ENCODE peak calls at places on chromosomes 3 and 15, in eight cellular contexts. One of them, this sample, is unnamed.

GRCh38 chr3:23764407-23764806 is 41.3 kb upstream of the UBE2E1 start:
- DNase-seq in astrocyte of the spinal cord: no peak
- DNase-seq in RPMI7951: no peak
- DNase-seq in activated T-cell treated with anti-CD3 and anti-CD28 coated beads, Interleukin-2, amount 50 U/mL, for 48 hours: no peak
- DNase-seq in stimulated activated CD8-positive, alpha-beta memory T cell treated with anti-CD3 and anti-CD28 coated beads, Interleukin-7, amount 100 ng/mL, for 24 hours: no peak
- DNase-seq in HTR-8/SVneo: no peak
- DNase-seq in cardiac fibroblast: no peak
- DNase-seq in NCI-H1694: no peak
- DNase-seq in this sample: no peak

GRCh38 chr15:70617076-70617910 is 146.1 kb downstream of the UACA start:
- DNase-seq in RPMI7951: no peak
- DNase-seq in activated T-cell treated with anti-CD3 and anti-CD28 coated beads, Interleukin-2, amount 50 U/mL, for 48 hours: no peak
- DNase-seq in stimulated activated CD8-positive, alpha-beta memory T cell treated with anti-CD3 and anti-CD28 coated beads, Interleukin-7, amount 100 ng/mL, for 24 hours: no peak
- DNase-seq in astrocyte of the spinal cord: no peak
- DNase-seq in NCI-H1694: no peak
- DNase-seq in cardiac fibroblast: peak
- DNase-seq in HTR-8/SVneo: peak
- DNase-seq in this sample: no peak

GRCh38 chr3:175255698-175256097 is 396.6 kb downstream of the NAALADL2 start:
- DNase-seq in stimulated activated CD8-positive, alpha-beta memory T cell treated with anti-CD3 and anti-CD28 coated beads, Interleukin-7, amount 100 ng/mL, for 24 hours: no peak
- DNase-seq in activated T-cell treated with anti-CD3 and anti-CD28 coated beads, Interleukin-2, amount 50 U/mL, for 48 hours: no peak
- DNase-seq in cardiac fibroblast: peak
- DNase-seq in HTR-8/SVneo: no peak
- DNase-seq in NCI-H1694: no peak
- DNase-seq in astrocyte of the spinal cord: peak
- DNase-seq in RPMI7951: peak
- DNase-seq in this sample: no peak

GRCh38 chr3:46019707-46020106 is 7.6 kb downstream of the XCR1 start:
- DNase-seq in astrocyte of the spinal cord: no peak
- DNase-seq in RPMI7951: peak
- DNase-seq in HTR-8/SVneo: no peak
- DNase-seq in NCI-H1694: no peak
- DNase-seq in cardiac fibroblast: peak
- DNase-seq in stimulated activated CD8-positive, alpha-beta memory T cell treated with anti-CD3 and anti-CD28 coated beads, Interleukin-7, amount 100 ng/mL, for 24 hours: peak
- DNase-seq in activated T-cell treated with anti-CD3 and anti-CD28 coated beads, Interleukin-2, amount 50 U/mL, for 48 hours: peak
- DNase-seq in this sample: no peak

GRCh38 chr15:75727851-75728715 is 15.4 kb upstream of the CSPG4 start:
- DNase-seq in cardiac fibroblast: peak
- DNase-seq in activated T-cell treated with anti-CD3 and anti-CD28 coated beads, Interleukin-2, amount 50 U/mL, for 48 hours: peak
- DNase-seq in stimulated activated CD8-positive, alpha-beta memory T cell treated with anti-CD3 and anti-CD28 coated beads, Interleukin-7, amount 100 ng/mL, for 24 hours: peak
- DNase-seq in RPMI7951: peak
- DNase-seq in astrocyte of the spinal cord: peak
- DNase-seq in HTR-8/SVneo: peak
- DNase-seq in NCI-H1694: peak
- DNase-seq in this sample: peak

GRCh38 chr3:109356442-109357155 is 19.3 kb upstream of the DPPA4 start:
- DNase-seq in RPMI7951: no peak
- DNase-seq in HTR-8/SVneo: no peak
- DNase-seq in NCI-H1694: no peak
- DNase-seq in activated T-cell treated with anti-CD3 and anti-CD28 coated beads, Interleukin-2, amount 50 U/mL, for 48 hours: no peak
- DNase-seq in astrocyte of the spinal cord: no peak
- DNase-seq in cardiac fibroblast: no peak
- DNase-seq in stimulated activated CD8-positive, alpha-beta memory T cell treated with anti-CD3 and anti-CD28 coated beads, Interleukin-7, amount 100 ng/mL, for 24 hours: no peak
- DNase-seq in this sample: no peak

GRCh38 chr3:123155471-123156011 is 46.2 kb upstream of the SEC22A start:
- DNase-seq in activated T-cell treated with anti-CD3 and anti-CD28 coated beads, Interleukin-2, amount 50 U/mL, for 48 hours: no peak
- DNase-seq in RPMI7951: no peak
- DNase-seq in cardiac fibroblast: no peak
- DNase-seq in stimulated activated CD8-positive, alpha-beta memory T cell treated with anti-CD3 and anti-CD28 coated beads, Interleukin-7, amount 100 ng/mL, for 24 hours: no peak
- DNase-seq in HTR-8/SVneo: no peak
- DNase-seq in NCI-H1694: peak
- DNase-seq in astrocyte of the spinal cord: no peak
- DNase-seq in this sample: no peak

GRCh38 chr3:61903931-61904657 is 342.7 kb downstream of the PTPRG start:
- DNase-seq in RPMI7951: peak
- DNase-seq in stimulated activated CD8-positive, alpha-beta memory T cell treated with anti-CD3 and anti-CD28 coated beads, Interleukin-7, amount 100 ng/mL, for 24 hours: no peak
- DNase-seq in astrocyte of the spinal cord: peak
- DNase-seq in NCI-H1694: no peak
- DNase-seq in HTR-8/SVneo: no peak
- DNase-seq in cardiac fibroblast: peak
- DNase-seq in activated T-cell treated with anti-CD3 and anti-CD28 coated beads, Interleukin-2, amount 50 U/mL, for 48 hours: no peak
- DNase-seq in this sample: no peak

GRCh38 chr3:85535517-85535916 is 576.7 kb downstream of the CADM2 start:
- DNase-seq in stimulated activated CD8-positive, alpha-beta memory T cell treated with anti-CD3 and anti-CD28 coated beads, Interleukin-7, amount 100 ng/mL, for 24 hours: no peak
- DNase-seq in NCI-H1694: no peak
- DNase-seq in activated T-cell treated with anti-CD3 and anti-CD28 coated beads, Interleukin-2, amount 50 U/mL, for 48 hours: no peak
- DNase-seq in RPMI7951: no peak
- DNase-seq in astrocyte of the spinal cord: no peak
- DNase-seq in HTR-8/SVneo: no peak
- DNase-seq in cardiac fibroblast: no peak
- DNase-seq in this sample: no peak

GRCh38 chr15:68386587-68387287 is 45.2 kb downstream of the ITGA11 start:
- DNase-seq in HTR-8/SVneo: no peak
- DNase-seq in activated T-cell treated with anti-CD3 and anti-CD28 coated beads, Interleukin-2, amount 50 U/mL, for 48 hours: no peak
- DNase-seq in NCI-H1694: no peak
- DNase-seq in RPMI7951: no peak
- DNase-seq in stimulated activated CD8-positive, alpha-beta memory T cell treated with anti-CD3 and anti-CD28 coated beads, Interleukin-7, amount 100 ng/mL, for 24 hours: no peak
- DNase-seq in cardiac fibroblast: no peak
- DNase-seq in astrocyte of the spinal cord: no peak
- DNase-seq in this sample: no peak

GRCh38 chr15:81809543-81809942 is 236.3 kb downstream of the MEX3B start:
- DNase-seq in RPMI7951: no peak
- DNase-seq in activated T-cell treated with anti-CD3 and anti-CD28 coated beads, Interleukin-2, amount 50 U/mL, for 48 hours: no peak
- DNase-seq in HTR-8/SVneo: peak
- DNase-seq in NCI-H1694: peak
- DNase-seq in stimulated activated CD8-positive, alpha-beta memory T cell treated with anti-CD3 and anti-CD28 coated beads, Interleukin-7, amount 100 ng/mL, for 24 hours: no peak
- DNase-seq in cardiac fibroblast: peak
- DNase-seq in astrocyte of the spinal cord: no peak
- DNase-seq in this sample: no peak

GRCh38 chr15:81027200-81027599 is 26.5 kb downstream of the TLNRD1 start:
- DNase-seq in HTR-8/SVneo: no peak
- DNase-seq in RPMI7951: no peak
- DNase-seq in astrocyte of the spinal cord: no peak
- DNase-seq in NCI-H1694: no peak
- DNase-seq in cardiac fibroblast: no peak
- DNase-seq in stimulated activated CD8-positive, alpha-beta memory T cell treated with anti-CD3 and anti-CD28 coated beads, Interleukin-7, amount 100 ng/mL, for 24 hours: no peak
- DNase-seq in activated T-cell treated with anti-CD3 and anti-CD28 coated beads, Interleukin-2, amount 50 U/mL, for 48 hours: no peak
- DNase-seq in this sample: no peak

GRCh38 chr3:71056327-71056726 is 527.2 kb downstream of the FOXP1 start:
- DNase-seq in HTR-8/SVneo: no peak
- DNase-seq in RPMI7951: peak
- DNase-seq in stimulated activated CD8-positive, alpha-beta memory T cell treated with anti-CD3 and anti-CD28 coated beads, Interleukin-7, amount 100 ng/mL, for 24 hours: no peak
- DNase-seq in cardiac fibroblast: peak
- DNase-seq in activated T-cell treated with anti-CD3 and anti-CD28 coated beads, Interleukin-2, amount 50 U/mL, for 48 hours: no peak
- DNase-seq in NCI-H1694: no peak
- DNase-seq in astrocyte of the spinal cord: peak
- DNase-seq in this sample: no peak

GRCh38 chr15:101183226-101183925 is 68.5 kb downstream of the CHSY1 start:
- DNase-seq in activated T-cell treated with anti-CD3 and anti-CD28 coated beads, Interleukin-2, amount 50 U/mL, for 48 hours: no peak
- DNase-seq in RPMI7951: no peak
- DNase-seq in NCI-H1694: no peak
- DNase-seq in astrocyte of the spinal cord: no peak
- DNase-seq in cardiac fibroblast: peak
- DNase-seq in HTR-8/SVneo: no peak
- DNase-seq in stimulated activated CD8-positive, alpha-beta memory T cell treated with anti-CD3 and anti-CD28 coated beads, Interleukin-7, amount 100 ng/mL, for 24 hours: no peak
- DNase-seq in this sample: no peak

GRCh38 chr15:70348581-70349344 is 251.0 kb upstream of the TLE3 start:
- DNase-seq in HTR-8/SVneo: no peak
- DNase-seq in NCI-H1694: no peak
- DNase-seq in RPMI7951: peak
- DNase-seq in astrocyte of the spinal cord: no peak
- DNase-seq in activated T-cell treated with anti-CD3 and anti-CD28 coated beads, Interleukin-2, amount 50 U/mL, for 48 hours: no peak
- DNase-seq in stimulated activated CD8-positive, alpha-beta memory T cell treated with anti-CD3 and anti-CD28 coated beads, Interleukin-7, amount 100 ng/mL, for 24 hours: no peak
- DNase-seq in cardiac fibroblast: peak
- DNase-seq in this sample: peak

GRCh38 chr15:68335251-68335650 is 57.7 kb downstream of the FEM1B start:
- DNase-seq in cardiac fibroblast: peak
- DNase-seq in activated T-cell treated with anti-CD3 and anti-CD28 coated beads, Interleukin-2, amount 50 U/mL, for 48 hours: no peak
- DNase-seq in HTR-8/SVneo: peak
- DNase-seq in RPMI7951: peak
- DNase-seq in NCI-H1694: peak
- DNase-seq in astrocyte of the spinal cord: no peak
- DNase-seq in stimulated activated CD8-positive, alpha-beta memory T cell treated with anti-CD3 and anti-CD28 coated beads, Interleukin-7, amount 100 ng/mL, for 24 hours: no peak
- DNase-seq in this sample: peak

GRCh38 chr3:146165370-146165769 is 4.4 kb upstream of the PLOD2 start:
- DNase-seq in RPMI7951: peak
- DNase-seq in NCI-H1694: no peak
- DNase-seq in activated T-cell treated with anti-CD3 and anti-CD28 coated beads, Interleukin-2, amount 50 U/mL, for 48 hours: no peak
- DNase-seq in HTR-8/SVneo: no peak
- DNase-seq in astrocyte of the spinal cord: peak
- DNase-seq in cardiac fibroblast: peak
- DNase-seq in stimulated activated CD8-positive, alpha-beta memory T cell treated with anti-CD3 and anti-CD28 coated beads, Interleukin-7, amount 100 ng/mL, for 24 hours: no peak
- DNase-seq in this sample: no peak

GRCh38 chr3:124760601-124761000 is 30.3 kb downstream of the UMPS start:
- DNase-seq in NCI-H1694: peak
- DNase-seq in stimulated activated CD8-positive, alpha-beta memory T cell treated with anti-CD3 and anti-CD28 coated beads, Interleukin-7, amount 100 ng/mL, for 24 hours: no peak
- DNase-seq in RPMI7951: peak
- DNase-seq in cardiac fibroblast: peak
- DNase-seq in activated T-cell treated with anti-CD3 and anti-CD28 coated beads, Interleukin-2, amount 50 U/mL, for 48 hours: no peak
- DNase-seq in astrocyte of the spinal cord: peak
- DNase-seq in HTR-8/SVneo: no peak
- DNase-seq in this sample: no peak

GRCh38 chr3:133547432-133548041 is 25.9 kb upstream of the CDV3 start:
- DNase-seq in stimulated activated CD8-positive, alpha-beta memory T cell treated with anti-CD3 and anti-CD28 coated beads, Interleukin-7, amount 100 ng/mL, for 24 hours: no peak
- DNase-seq in cardiac fibroblast: peak
- DNase-seq in NCI-H1694: no peak
- DNase-seq in HTR-8/SVneo: no peak
- DNase-seq in RPMI7951: peak
- DNase-seq in astrocyte of the spinal cord: peak
- DNase-seq in activated T-cell treated with anti-CD3 and anti-CD28 coated beads, Interleukin-2, amount 50 U/mL, for 48 hours: no peak
- DNase-seq in this sample: no peak

GRCh38 chr3:178457506-178457905 is 78.7 kb upstream of the KCNMB2 start:
- DNase-seq in HTR-8/SVneo: no peak
- DNase-seq in RPMI7951: no peak
- DNase-seq in cardiac fibroblast: no peak
- DNase-seq in NCI-H1694: no peak
- DNase-seq in stimulated activated CD8-positive, alpha-beta memory T cell treated with anti-CD3 and anti-CD28 coated beads, Interleukin-7, amount 100 ng/mL, for 24 hours: no peak
- DNase-seq in activated T-cell treated with anti-CD3 and anti-CD28 coated beads, Interleukin-2, amount 50 U/mL, for 48 hours: no peak
- DNase-seq in astrocyte of the spinal cord: no peak
- DNase-seq in this sample: no peak

GRCh38 chr15:59699810-59700431 is 10.8 kb upstream of the BNIP2 start:
- DNase-seq in RPMI7951: peak
- DNase-seq in activated T-cell treated with anti-CD3 and anti-CD28 coated beads, Interleukin-2, amount 50 U/mL, for 48 hours: no peak
- DNase-seq in NCI-H1694: no peak
- DNase-seq in HTR-8/SVneo: no peak
- DNase-seq in cardiac fibroblast: peak
- DNase-seq in astrocyte of the spinal cord: no peak
- DNase-seq in stimulated activated CD8-positive, alpha-beta memory T cell treated with anti-CD3 and anti-CD28 coated beads, Interleukin-7, amount 100 ng/mL, for 24 hours: no peak
- DNase-seq in this sample: no peak

GRCh38 chr3:71893702-71894479 is 108.9 kb upstream of the PROK2 start:
- DNase-seq in activated T-cell treated with anti-CD3 and anti-CD28 coated beads, Interleukin-2, amount 50 U/mL, for 48 hours: no peak
- DNase-seq in astrocyte of the spinal cord: no peak
- DNase-seq in cardiac fibroblast: no peak
- DNase-seq in RPMI7951: no peak
- DNase-seq in NCI-H1694: no peak
- DNase-seq in HTR-8/SVneo: no peak
- DNase-seq in stimulated activated CD8-positive, alpha-beta memory T cell treated with anti-CD3 and anti-CD28 coated beads, Interleukin-7, amount 100 ng/mL, for 24 hours: no peak
- DNase-seq in this sample: no peak

GRCh38 chr15:39631357-39631756 is 50.5 kb downstream of the THBS1 start:
- DNase-seq in cardiac fibroblast: no peak
- DNase-seq in RPMI7951: peak
- DNase-seq in HTR-8/SVneo: no peak
- DNase-seq in stimulated activated CD8-positive, alpha-beta memory T cell treated with anti-CD3 and anti-CD28 coated beads, Interleukin-7, amount 100 ng/mL, for 24 hours: no peak
- DNase-seq in astrocyte of the spinal cord: peak
- DNase-seq in NCI-H1694: no peak
- DNase-seq in activated T-cell treated with anti-CD3 and anti-CD28 coated beads, Interleukin-2, amount 50 U/mL, for 48 hours: peak
- DNase-seq in this sample: no peak

GRCh38 chr3:131142580-131142979 is 115.9 kb downstream of the NEK11 start:
- DNase-seq in cardiac fibroblast: peak
- DNase-seq in astrocyte of the spinal cord: no peak
- DNase-seq in NCI-H1694: no peak
- DNase-seq in HTR-8/SVneo: no peak
- DNase-seq in RPMI7951: no peak
- DNase-seq in stimulated activated CD8-positive, alpha-beta memory T cell treated with anti-CD3 and anti-CD28 coated beads, Interleukin-7, amount 100 ng/mL, for 24 hours: no peak
- DNase-seq in activated T-cell treated with anti-CD3 and anti-CD28 coated beads, Interleukin-2, amount 50 U/mL, for 48 hours: no peak
- DNase-seq in this sample: no peak

GRCh38 chr3:131728898-131729297 is 226.1 kb upstream of the MRPL3 start:
- DNase-seq in activated T-cell treated with anti-CD3 and anti-CD28 coated beads, Interleukin-2, amount 50 U/mL, for 48 hours: no peak
- DNase-seq in stimulated activated CD8-positive, alpha-beta memory T cell treated with anti-CD3 and anti-CD28 coated beads, Interleukin-7, amount 100 ng/mL, for 24 hours: no peak
- DNase-seq in cardiac fibroblast: no peak
- DNase-seq in astrocyte of the spinal cord: no peak
- DNase-seq in RPMI7951: peak
- DNase-seq in HTR-8/SVneo: no peak
- DNase-seq in NCI-H1694: no peak
- DNase-seq in this sample: no peak

GRCh38 chr3:62020706-62021105 is 352.6 kb downstream of the FEZF2 start:
- DNase-seq in stimulated activated CD8-positive, alpha-beta memory T cell treated with anti-CD3 and anti-CD28 coated beads, Interleukin-7, amount 100 ng/mL, for 24 hours: no peak
- DNase-seq in astrocyte of the spinal cord: no peak
- DNase-seq in RPMI7951: no peak
- DNase-seq in NCI-H1694: no peak
- DNase-seq in activated T-cell treated with anti-CD3 and anti-CD28 coated beads, Interleukin-2, amount 50 U/mL, for 48 hours: no peak
- DNase-seq in cardiac fibroblast: no peak
- DNase-seq in HTR-8/SVneo: no peak
- DNase-seq in this sample: no peak

GRCh38 chr3:20069178-20069532 is 28.9 kb downstream of the KAT2B start:
- DNase-seq in cardiac fibroblast: no peak
- DNase-seq in activated T-cell treated with anti-CD3 and anti-CD28 coated beads, Interleukin-2, amount 50 U/mL, for 48 hours: no peak
- DNase-seq in HTR-8/SVneo: no peak
- DNase-seq in stimulated activated CD8-positive, alpha-beta memory T cell treated with anti-CD3 and anti-CD28 coated beads, Interleukin-7, amount 100 ng/mL, for 24 hours: no peak
- DNase-seq in RPMI7951: no peak
- DNase-seq in astrocyte of the spinal cord: no peak
- DNase-seq in NCI-H1694: no peak
- DNase-seq in this sample: no peak

GRCh38 chr15:22952826-22953579 is 27.2 kb downstream of the CYFIP1 start:
- DNase-seq in activated T-cell treated with anti-CD3 and anti-CD28 coated beads, Interleukin-2, amount 50 U/mL, for 48 hours: no peak
- DNase-seq in RPMI7951: no peak
- DNase-seq in cardiac fibroblast: peak
- DNase-seq in HTR-8/SVneo: no peak
- DNase-seq in astrocyte of the spinal cord: no peak
- DNase-seq in NCI-H1694: no peak
- DNase-seq in stimulated activated CD8-positive, alpha-beta memory T cell treated with anti-CD3 and anti-CD28 coated beads, Interleukin-7, amount 100 ng/mL, for 24 hours: no peak
- DNase-seq in this sample: no peak

GRCh38 chr3:158522737-158523136 is 48.3 kb upstream of the MLF1 start:
- DNase-seq in astrocyte of the spinal cord: peak
- DNase-seq in NCI-H1694: no peak
- DNase-seq in cardiac fibroblast: peak
- DNase-seq in activated T-cell treated with anti-CD3 and anti-CD28 coated beads, Interleukin-2, amount 50 U/mL, for 48 hours: no peak
- DNase-seq in stimulated activated CD8-positive, alpha-beta memory T cell treated with anti-CD3 and anti-CD28 coated beads, Interleukin-7, amount 100 ng/mL, for 24 hours: no peak
- DNase-seq in RPMI7951: peak
- DNase-seq in HTR-8/SVneo: no peak
- DNase-seq in this sample: no peak

GRCh38 chr3:167711439-167711838 is 23.3 kb downstream of the PDCD10 start:
- DNase-seq in astrocyte of the spinal cord: no peak
- DNase-seq in NCI-H1694: no peak
- DNase-seq in cardiac fibroblast: no peak
- DNase-seq in stimulated activated CD8-positive, alpha-beta memory T cell treated with anti-CD3 and anti-CD28 coated beads, Interleukin-7, amount 100 ng/mL, for 24 hours: no peak
- DNase-seq in RPMI7951: no peak
- DNase-seq in HTR-8/SVneo: no peak
- DNase-seq in activated T-cell treated with anti-CD3 and anti-CD28 coated beads, Interleukin-2, amount 50 U/mL, for 48 hours: no peak
- DNase-seq in this sample: no peak

GRCh38 chr15:90553248-90553745 is 23.6 kb downstream of the CRTC3 start:
- DNase-seq in activated T-cell treated with anti-CD3 and anti-CD28 coated beads, Interleukin-2, amount 50 U/mL, for 48 hours: no peak
- DNase-seq in cardiac fibroblast: peak
- DNase-seq in RPMI7951: peak
- DNase-seq in HTR-8/SVneo: no peak
- DNase-seq in astrocyte of the spinal cord: peak
- DNase-seq in NCI-H1694: peak
- DNase-seq in stimulated activated CD8-positive, alpha-beta memory T cell treated with anti-CD3 and anti-CD28 coated beads, Interleukin-7, amount 100 ng/mL, for 24 hours: no peak
- DNase-seq in this sample: no peak

GRCh38 chr15:71424765-71425164 is 309.5 kb downstream of the THSD4 start:
- DNase-seq in astrocyte of the spinal cord: peak
- DNase-seq in cardiac fibroblast: no peak
- DNase-seq in RPMI7951: peak
- DNase-seq in stimulated activated CD8-positive, alpha-beta memory T cell treated with anti-CD3 and anti-CD28 coated beads, Interleukin-7, amount 100 ng/mL, for 24 hours: no peak
- DNase-seq in activated T-cell treated with anti-CD3 and anti-CD28 coated beads, Interleukin-2, amount 50 U/mL, for 48 hours: no peak
- DNase-seq in NCI-H1694: no peak
- DNase-seq in HTR-8/SVneo: no peak
- DNase-seq in this sample: no peak

This sample was measured in aorta.